ENCODE peak calls at places on chromosomes 6 and 20, in five cellular contexts. I, W, K, R and E are unnamed samples.

GRCh38 chr6:15431762-15432495 is 186.1 kb downstream of the JARID2 start:
- DNase-seq in R (no peak), W (no peak), K (no peak), I (no peak), E (no peak)

GRCh38 chr20:57594092-57594911 is 25.9 kb downstream of the ZBP1 start:
- DNase-seq in K (no peak), I (peak), R (no peak), W (peak), E (peak)

GRCh38 chr20:57231161-57231560 is 35.3 kb downstream of the BMP7 start:
- DNase-seq in I (no peak), K (no peak), R (no peak), W (no peak), E (no peak)

GRCh38 chr20:60091284-60091683 is 133.1 kb downstream of the CDH26 start:
- DNase-seq in R (no peak), W (no peak), I (no peak), K (no peak), E (no peak)

GRCh38 chr6:97669191-97669651 is 386.2 kb upstream of the MMS22L start:
- DNase-seq in W (no peak), R (no peak), I (no peak), K (no peak), E (peak)

GRCh38 chr6:139679516-139680179 is 305.2 kb upstream of the CITED2 start:
- DNase-seq in I (no peak), W (no peak), K (no peak), R (no peak), E (no peak)

GRCh38 chr6:97697450-97697849 is 414.4 kb upstream of the MMS22L start:
- DNase-seq in K (no peak), W (no peak), R (peak), I (no peak), E (no peak)

GRCh38 chr20:437787-438486 is 24.4 kb downstream of the TBC1D20 start:
- DNase-seq in K (no peak), I (no peak), W (no peak), R (no peak), E (no peak)

GRCh38 chr6:45783716-45784115 is 231.9 kb downstream of the CLIC5 start:
- DNase-seq in K (no peak), W (no peak), I (no peak), R (peak), E (no peak)

GRCh38 chr6:44630125-44631028 is 242.9 kb downstream of the CDC5L start:
- DNase-seq in I (peak), W (peak), K (no peak), R (no peak), E (no peak)

GRCh38 chr6:138499303-138499991 is at the start of gene NHSL1:
- DNase-seq in K (no peak), I (no peak), W (no peak), R (peak), E (no peak)

GRCh38 chr6:26017567-26017966 is 55.0 kb downstream of the TRIM38 start:
- DNase-seq in W (peak), I (no peak), K (peak), R (peak), E (peak)

GRCh38 chr6:28136585-28137457 is 4.9 kb upstream of the ZKSCAN8 start:
- DNase-seq in K (peak), W (peak), I (peak), R (peak), E (peak)

GRCh38 chr6:106066984-106067383 is 19.2 kb upstream of the PRDM1 start:
- DNase-seq in R (no peak), I (no peak), W (no peak), K (no peak), E (no peak)

GRCh38 chr20:9792674-9793073 is 46.2 kb downstream of the PAK5 start:
- DNase-seq in K (no peak), R (no peak), I (no peak), W (no peak), E (no peak)

GRCh38 chr6:93017213-93017612 is 402.1 kb downstream of the EPHA7 start:
- DNase-seq in K (no peak), R (no peak), I (no peak), W (no peak), E (no peak)

GRCh38 chr6:90368601-90369000 is 72.0 kb upstream of the BACH2 start:
- DNase-seq in I (no peak), K (no peak), W (no peak), R (no peak), E (no peak)

GRCh38 chr20:22729180-22729579 is 144.8 kb upstream of the FOXA2 start:
- DNase-seq in I (no peak), K (no peak), W (no peak), R (no peak), E (no peak)

GRCh38 chr6:31271641-31272357 is at the start of gene HLA-C:
- DNase-seq in R (peak), I (peak), W (peak), K (peak), E (peak)

GRCh38 chr6:100084301-100085161 is 90.5 kb upstream of the MCHR2 start:
- DNase-seq in I (no peak), K (no peak), W (no peak), R (no peak), E (no peak)

GRCh38 chr6:141877275-141877983 is 255.3 kb upstream of the GJE1 start:
- DNase-seq in I (no peak), K (no peak), W (no peak), R (no peak), E (no peak)

GRCh38 chr6:45606831-45607400 is 229.2 kb upstream of the SUPT3H start:
- DNase-seq in K (no peak), R (no peak), W (no peak), I (no peak), E (no peak)

GRCh38 chr20:33178726-33179125 is 10.8 kb downstream of the BPIFA2 start:
- DNase-seq in W (no peak), R (no peak), K (no peak), I (peak), E (no peak)

GRCh38 chr20:24965065-24965919 is 16.2 kb downstream of the CST7 start:
- DNase-seq in I (no peak), W (no peak), K (no peak), R (no peak), E (no peak)

GRCh38 chr6:116553451-116553850 is at the start of gene CALHM4:
- DNase-seq in I (no peak), W (no peak), K (no peak), R (no peak), E (no peak)

GRCh38 chr20:62887147-62887859 is 25.7 kb upstream of the TCFL5 start:
- DNase-seq in I (no peak), K (no peak), R (no peak), W (no peak), E (no peak)

GRCh38 chr20:2795451-2795850 is 5.0 kb downstream of the CPXM1 start:
- DNase-seq in K (no peak), I (no peak), W (no peak), R (no peak), E (no peak)

GRCh38 chr6:81105998-81106397 is 646.5 kb downstream of the TENT5A start:
- DNase-seq in K (no peak), I (no peak), R (no peak), W (no peak), E (no peak)

GRCh38 chr20:5078399-5078958 is 41.3 kb downstream of the PCNA start:
- DNase-seq in I (peak), K (peak), W (no peak), R (no peak), E (peak)

GRCh38 chr6:1624071-1624847 is 14.5 kb downstream of the FOXC1 start:
- DNase-seq in W (peak), R (no peak), K (no peak), I (no peak), E (no peak)

DNA sequence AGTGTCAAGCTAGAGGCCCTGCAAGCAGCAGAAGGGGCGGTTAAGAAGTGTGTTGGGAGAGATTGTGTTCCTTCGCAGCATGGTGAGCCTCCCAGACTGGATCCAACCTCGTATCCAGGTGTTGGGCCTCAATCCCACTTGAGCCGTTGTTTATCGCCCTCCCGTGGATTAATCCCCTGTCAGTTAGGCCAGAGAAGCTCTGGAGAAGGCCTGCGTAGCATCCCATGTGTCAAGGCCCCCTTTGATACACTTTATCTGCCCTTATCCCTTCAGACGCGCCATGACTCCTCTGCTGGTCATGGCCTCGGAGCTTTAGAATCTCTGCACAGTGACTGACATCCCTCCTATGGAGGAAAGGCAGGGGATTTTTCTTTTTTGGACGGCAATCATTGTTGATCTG is 181.0 kb downstream of the ZFP64 start:
- DNase-seq in R (no peak), K (no peak), I (no peak), W (no peak), E (no peak)
- TF ChIP-seq CTCF in R (no peak), K (no peak), I (no peak), W (no peak), E (no peak)

GRCh38 chr20:38297916-38298674 is 5.9 kb upstream of the BPI start:
- DNase-seq in K (no peak), W (no peak), I (no peak), R (no peak), E (no peak)

GRCh38 chr20:38294334-38294592 is 9.7 kb upstream of the BPI start:
- DNase-seq in W (no peak), K (no peak), I (no peak), R (no peak), E (no peak)

GRCh38 chr20:38295811-38296210 is 8.1 kb upstream of the BPI start:
- DNase-seq in R (no peak), K (no peak), W (no peak), I (no peak), E (no peak)

GRCh38 chr20:38298768-38299288 is 5.1 kb upstream of the BPI start:
- DNase-seq in R (no peak), W (no peak), K (peak), I (no peak), E (no peak)

GRCh38 chr20:38296433-38296832 is 7.5 kb upstream of the BPI start:
- DNase-seq in W (no peak), I (no peak), R (no peak), K (no peak), E (no peak)
- TF ChIP-seq CTCF in W (no peak), I (no peak), R (peak), K (no peak), E (no peak)

GRCh38 chr6:47477497-47478232 is at the start of gene CD2AP:
- DNase-seq in W (peak), I (peak), K (peak), R (peak), E (peak)
- TF ChIP-seq CTCF in W (peak), I (no peak), K (no peak), R (peak), E (no peak)

GRCh38 chr20:42530855-42531674 is 658.6 kb downstream of the PTPRT start:
- DNase-seq in W (no peak), K (no peak), I (peak), R (no peak), E (no peak)
- TF ChIP-seq CTCF in W (peak), K (no peak), I (peak), R (no peak), E (no peak)